ENCODE peak calls at places on chromosomes 12 and 14, in five cellular contexts. A is upper lobe of right lung, Z is islet precursor cell, U is iris pigment epithelial cell, V is Caki2. O is an unnamed sample.

GRCh38 chr12:109760031-109760929 is 46.7 kb downstream of the FAM222A start:
- DNase-seq in A (peak), U (no peak), V (no peak), Z (peak), O (no peak)

GRCh38 chr12:68565391-68565903 is 45.3 kb upstream of the RAP1B start:
- DNase-seq in Z (no peak), U (peak), V (peak), A (no peak), O (no peak)

GRCh38 chr12:12372946-12373722 is 16.3 kb downstream of the BORCS5 start:
- DNase-seq in U (no peak), Z (peak), V (no peak), A (no peak), O (no peak)

GRCh38 chr12:12007001-12007712 is 63.6 kb upstream of the BCL2L14 start:
- DNase-seq in U (peak), Z (no peak), V (no peak), A (no peak), O (no peak)

GRCh38 chr12:18148961-18149360 is 59.0 kb upstream of the RERGL start:
- DNase-seq in A (no peak), U (no peak), Z (no peak), V (no peak), O (no peak)

GRCh38 chr12:121711925-121712461 is 559 bp upstream of the TMEM120B start:
- DNase-seq in Z (peak), V (peak), U (peak), A (no peak), O (peak)

GRCh38 chr14:72907886-72908285 is 14.0 kb upstream of the DPF3 start:
- DNase-seq in Z (peak), V (no peak), A (no peak), U (peak), O (no peak)

GRCh38 chr12:48875944-48876520 is 10.4 kb upstream of the RND1 start:
- DNase-seq in Z (no peak), U (peak), A (no peak), V (no peak), O (no peak)

GRCh38 chr14:31090872-31091764 is 64.9 kb upstream of the STRN3 start:
- DNase-seq in U (peak), A (no peak), Z (no peak), V (peak), O (no peak)

GRCh38 chr14:64502476-64503183 is 1.0 kb downstream of the ZBTB25 start:
- DNase-seq in Z (no peak), A (no peak), V (no peak), U (peak), O (no peak)

GRCh38 chr12:57215668-57216013 is 953 bp upstream of the NXPH4 start:
- DNase-seq in U (peak), Z (no peak), A (no peak), V (no peak), O (no peak)